ENCODE peak calls at places on chromosomes 1 and 21, in five cellular contexts. S is NCI-H460, V is HEK293T, M is NCI-H2081, O is B cell. D is an unnamed sample.

GRCh38 chr1:221494670-221495069 is 247.2 kb downstream of the DUSP10 start:
- DNase-seq in M (no peak), S (no peak), V (no peak), O (no peak), D (no peak)

GRCh38 chr1:92556350-92556749 is 69.6 kb upstream of the GFI1 start:
- DNase-seq in V (no peak), O (no peak), S (no peak), M (no peak), D (no peak)

GRCh38 chr1:58572691-58573090 is 4.4 kb downstream of the TACSTD2 start:
- DNase-seq in S (no peak), V (no peak), O (no peak), M (no peak), D (no peak)

GRCh38 chr1:229875086-229875485 is 192.0 kb upstream of the GALNT2 start:
- DNase-seq in O (no peak), V (no peak), S (no peak), M (no peak), D (no peak)

GRCh38 chr1:177526201-177526600 is 355.4 kb downstream of the BRINP2 start:
- DNase-seq in V (no peak), O (no peak), M (no peak), S (no peak), D (peak; percentile 91)

GRCh38 chr21:40178726-40179125 is 311.5 kb downstream of the PCP4 start:
- DNase-seq in S (no peak), V (no peak), O (no peak), M (no peak), D (no peak)

GRCh38 chr1:145962157-145963102 is 1.9 kb downstream of the ANKRD34A start:
- DNase-seq in S (no peak), M (peak; percentile 32), O (peak; percentile 39), V (no peak), D (peak; percentile 24)

GRCh38 chr1:87869563-87869962 is 540.9 kb downstream of the LMO4 start:
- DNase-seq in M (no peak), S (no peak), V (no peak), O (no peak), D (peak; percentile 32)

GRCh38 chr21:35378881-35379280 is 329.8 kb upstream of the RUNX1 start:
- DNase-seq in M (no peak), O (no peak), S (no peak), V (no peak), D (no peak)

GRCh38 chr1:44423706-44424546 is 18.9 kb downstream of the RNF220 start:
- DNase-seq in O (no peak), M (no peak), S (peak; percentile 7), V (no peak), D (no peak)

GRCh38 chr1:3068400-3069361 is at the start of gene PRDM16:
- DNase-seq in S (peak; percentile 14), O (no peak), M (no peak), V (peak; percentile 67), D (no peak)

GRCh38 chr1:157691285-157691920 is 9.2 kb downstream of the FCRL3 start:
- DNase-seq in V (peak; percentile 63), S (peak; percentile 26), M (peak; percentile 19), O (peak; percentile 37), D (no peak)

GRCh38 chr1:232278925-232279324 is 351.0 kb downstream of the SIPA1L2 start:
- DNase-seq in M (no peak), S (no peak), O (no peak), V (no peak), D (no peak)

GRCh38 chr1:238558156-238558555 is 667.4 kb upstream of the ZP4 start:
- DNase-seq in V (no peak), S (no peak), O (no peak), M (no peak), D (no peak)

GRCh38 chr1:19610282-19610978 is 33.7 kb upstream of the NBL1 start:
- DNase-seq in S (no peak), M (no peak), O (no peak), V (no peak), D (no peak)

GRCh38 chr21:36706951-36707762 is 8.2 kb downstream of the SIM2 start:
- DNase-seq in O (no peak), M (no peak), V (no peak), S (no peak), D (no peak)

GRCh38 chr1:67726224-67726623 is 41.2 kb downstream of the GADD45A start:
- DNase-seq in O (no peak), S (no peak), M (no peak), V (no peak), D (no peak)

D was measured in trophoblast cell.